ENCODE peak calls at places on chromosome 12, in seven cellular contexts. K is GM20000, P is RWPE1, F is PC-9, O is HFF-Myc, B is foreskin fibroblast, D is HFFc6. Z is an unnamed sample.

GRCh38 chr12:41663487-41664258 is 475.6 kb downstream of the PDZRN4 start:
- DNase-seq in B (no peak), D (no peak), K (no peak), P (peak), O (no peak), F (no peak), Z (no peak)

GRCh38 chr12:93163260-93164036 is 214.3 kb upstream of the NUDT4 start:
- DNase-seq in O (no peak), F (no peak), D (peak), K (no peak), P (no peak), B (peak), Z (no peak)

GRCh38 chr12:24491968-24492367 is 456.9 kb downstream of the BCAT1 start:
- DNase-seq in F (no peak), P (no peak), O (no peak), D (no peak), B (no peak), K (no peak), Z (no peak)

GRCh38 chr12:119444462-119445044 is 110.0 kb downstream of the CCDC60 start:
- DNase-seq in F (peak), O (no peak), P (peak), K (peak), B (no peak), D (peak), Z (peak)

GRCh38 chr12:125201940-125202339 is 136.7 kb downstream of the AACS start:
- DNase-seq in F (no peak), K (no peak), B (no peak), O (no peak), P (no peak), D (no peak), Z (no peak)

GRCh38 chr12:98592825-98593322 is 612 bp upstream of the SLC25A3 start:
- DNase-seq in F (no peak), B (no peak), K (no peak), D (no peak), O (no peak), P (peak), Z (no peak)

GRCh38 chr12:66398931-66399625 is 96.8 kb downstream of the HELB start:
- DNase-seq in P (no peak), K (no peak), O (no peak), D (no peak), F (no peak), B (peak), Z (no peak)

GRCh38 chr12:130433834-130434233 is 96.1 kb downstream of the PIWIL1 start:
- DNase-seq in K (no peak), F (no peak), D (no peak), B (no peak), O (no peak), P (no peak), Z (no peak)

GRCh38 chr12:45756666-45757065 is 27.2 kb downstream of the ARID2 start:
- DNase-seq in D (no peak), O (no peak), F (no peak), P (no peak), B (no peak), K (no peak), Z (no peak)

GRCh38 chr12:83826112-83826511 is 1086.5 kb downstream of the SLC6A15 start:
- DNase-seq in P (peak), F (peak), K (peak), D (peak), O (peak), B (no peak), Z (peak)

GRCh38 chr12:11834104-11834812 is 184.8 kb downstream of the ETV6 start:
- DNase-seq in P (no peak), O (no peak), K (no peak), D (peak), F (no peak), B (peak), Z (no peak)

GRCh38 chr12:70444903-70445302 is 78.8 kb downstream of the KCNMB4 start:
- DNase-seq in B (no peak), P (no peak), D (no peak), K (no peak), F (no peak), O (no peak), Z (no peak)

GRCh38 chr12:75944097-75944904 is 87.3 kb downstream of the PHLDA1 start:
- DNase-seq in D (peak), P (peak), K (peak), F (peak), O (peak), B (peak), Z (no peak)

GRCh38 chr12:88538250-88538649 is 42.0 kb downstream of the KITLG start:
- DNase-seq in O (no peak), D (no peak), P (no peak), B (peak), F (no peak), K (no peak), Z (no peak)

GRCh38 chr12:98894412-98895085 is 249.5 kb downstream of the APAF1 start:
- DNase-seq in D (no peak), F (no peak), K (peak), P (no peak), O (no peak), B (no peak), Z (no peak)

GRCh38 chr12:12405882-12406281 is 49.0 kb downstream of the BORCS5 start:
- DNase-seq in O (no peak), P (no peak), K (no peak), B (no peak), D (no peak), F (no peak), Z (no peak)

GRCh38 chr12:59708059-59708458 is 112.2 kb downstream of the SLC16A7 start:
- DNase-seq in D (peak), K (no peak), O (peak), P (peak), B (peak), F (no peak), Z (no peak)

GRCh38 chr12:52601671-52602070 is 408 bp upstream of the KRT72 start:
- DNase-seq in O (no peak), F (no peak), D (no peak), B (no peak), P (no peak), K (no peak), Z (no peak)

GRCh38 chr12:52209321-52209720 is 17.5 kb upstream of the KRT80 start:
- DNase-seq in P (no peak), K (no peak), F (no peak), D (no peak), B (no peak), O (no peak), Z (no peak)

GRCh38 chr12:56520025-56520810 is 1.4 kb upstream of the RBMS2 start:
- DNase-seq in B (no peak), P (no peak), F (no peak), D (no peak), K (no peak), O (no peak), Z (no peak)

GRCh38 chr12:122893208-122894151 is 2.4 kb downstream of the VPS37B start:
- DNase-seq in K (no peak), O (no peak), P (no peak), D (no peak), B (no peak), F (no peak), Z (no peak)

GRCh38 chr12:122265433-122265832 is 861 bp downstream of the VPS33A start:
- DNase-seq in F (no peak), K (no peak), P (no peak), D (peak), B (no peak), O (no peak), Z (no peak)

GRCh38 chr12:65778268-65779090 is 45.8 kb upstream of the HMGA2 start:
- DNase-seq in K (no peak), O (no peak), B (peak), P (peak), D (peak), F (no peak), Z (no peak)

GRCh38 chr12:25977047-25977446 is 18.6 kb downstream of the RASSF8 start:
- DNase-seq in B (no peak), F (no peak), K (no peak), P (no peak), O (no peak), D (peak), Z (no peak)

GRCh38 chr12:25981597-25981996 is 23.1 kb downstream of the RASSF8 start:
- DNase-seq in B (no peak), P (no peak), D (no peak), F (no peak), O (no peak), K (no peak), Z (no peak)

GRCh38 chr12:25979059-25979458 is 20.6 kb downstream of the RASSF8 start:
- DNase-seq in F (no peak), D (no peak), O (no peak), B (no peak), P (no peak), K (no peak), Z (no peak)

GRCh38 chr12:25980035-25980434 is 21.6 kb downstream of the RASSF8 start:
- DNase-seq in F (no peak), D (no peak), O (no peak), P (no peak), B (no peak), K (no peak), Z (no peak)

DNA sequence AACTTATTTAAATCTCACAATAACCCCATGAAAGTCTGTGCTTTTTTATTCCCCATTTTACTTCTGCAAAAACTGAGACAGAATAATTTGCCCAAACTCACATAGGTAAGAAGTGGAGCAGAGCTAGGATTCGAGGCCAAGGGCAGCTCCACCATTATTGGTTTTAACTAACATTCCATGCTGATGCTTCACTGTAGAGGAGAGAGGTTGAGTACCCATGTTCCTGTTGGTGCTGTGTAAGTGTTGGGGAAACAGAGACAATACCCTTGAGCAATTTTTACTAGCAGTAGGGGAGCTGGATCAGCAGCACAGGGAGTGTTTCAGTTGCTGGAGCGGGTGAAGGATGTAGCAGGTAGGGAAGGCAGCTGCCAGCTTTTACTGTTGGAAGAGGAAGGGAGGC is 21.1 kb downstream of the RASSF8 start:
- DNase-seq in O (no peak), P (no peak), D (peak), B (no peak), F (no peak), K (no peak), Z (no peak)
- TF ChIP-seq CTCF in O (no peak), P (no peak), D (no peak), B (no peak), F (no peak), K (no peak), Z (no peak)

GRCh38 chr12:22083167-22083566 is 37.1 kb downstream of the CMAS start:
- DNase-seq in F (peak), D (peak), O (no peak), B (no peak), K (peak), P (peak), Z (no peak)
- TF ChIP-seq CTCF in F (peak), D (peak), O (peak), B (peak), K (no peak), P (no peak), Z (no peak)

GRCh38 chr12:108727868-108728735 is 3.2 kb downstream of the CORO1C start:
- DNase-seq in O (no peak), K (no peak), B (no peak), F (no peak), P (no peak), D (no peak), Z (no peak)
- TF ChIP-seq CTCF in O (no peak), K (no peak), B (no peak), F (no peak), P (no peak), D (no peak), Z (no peak)

DNA sequence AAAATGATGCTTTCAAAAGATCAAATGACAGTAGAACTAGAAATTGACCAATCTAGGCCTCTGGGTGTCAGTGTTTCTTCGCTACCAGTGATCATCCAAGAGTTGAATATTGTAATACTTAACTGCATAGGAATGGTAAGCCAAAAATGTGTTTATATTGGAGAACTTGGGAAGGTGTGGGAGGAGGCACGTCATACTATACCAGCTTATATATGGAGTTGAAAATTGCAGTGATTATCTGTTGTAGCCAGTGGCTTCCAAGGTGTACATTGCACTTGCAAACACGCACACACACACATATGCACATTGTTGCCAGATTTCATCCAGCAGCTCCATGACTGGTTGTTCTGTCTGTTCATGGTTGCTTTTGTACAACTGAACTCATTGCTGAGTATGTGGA is 36.1 kb downstream of the EID3 start:
- DNase-seq in P (no peak), D (no peak), F (no peak), K (no peak), O (no peak), B (no peak), Z (no peak)
- TF ChIP-seq CTCF in P (no peak), D (peak), F (no peak), K (no peak), O (no peak), B (no peak), Z (no peak)